ENCODE peak calls at places on chromosome 7, in nine cellular contexts. H, S, Y, L, Z, N, B, K and M are unnamed samples.

GRCh38 chr7:155299539-155300202 is 2.0 kb downstream of the INSIG1 start:
- DNase-seq in K (no peak), S (peak; percentile 24), B (no peak), L (no peak), N (no peak), Z (no peak), Y (no peak), H (no peak), M (no peak)

GRCh38 chr7:73436031-73436929 is 2.7 kb downstream of the FZD9 start:
- DNase-seq in S (peak; percentile 55), L (no peak), B (no peak), N (peak; percentile 54), Y (no peak), Z (no peak), K (no peak), H (no peak), M (no peak)

GRCh38 chr7:143487566-143487965 is 9.9 kb downstream of the TAS2R41 start:
- DNase-seq in Y (peak; percentile 59), K (no peak), Z (no peak), N (peak; percentile 8), L (peak; percentile 62), H (peak; percentile 59), S (no peak), B (peak; percentile 77), M (peak; percentile 76)

GRCh38 chr7:57579454-57579853 is 129.5 kb downstream of the ZNF716 start:
- DNase-seq in S (no peak), B (no peak), Z (no peak), Y (no peak), N (no peak), L (no peak), K (no peak), H (no peak), M (no peak)

GRCh38 chr7:106071999-106072714 is 40.0 kb downstream of the SYPL1 start:
- DNase-seq in N (peak; percentile 87), K (peak; percentile 62), S (peak; percentile 42), H (peak; percentile 53), Y (no peak), Z (no peak), L (no peak), B (no peak), M (peak; percentile 91)

GRCh38 chr7:96313940-96314339 is 8.0 kb downstream of the SLC25A13 start:
- DNase-seq in Y (no peak), L (no peak), Z (no peak), N (no peak), B (no peak), S (no peak), H (no peak), K (no peak), M (no peak)

GRCh38 chr7:116713918-116714317 is 41.9 kb downstream of the MET start:
- DNase-seq in S (peak; percentile 21), Z (no peak), Y (no peak), N (no peak), H (no peak), B (no peak), K (no peak), L (peak; percentile 88), M (no peak)

GRCh38 chr7:28980504-28981281 is 22.6 kb upstream of the TRIL start:
- DNase-seq in Z (no peak), L (peak; percentile 8), Y (no peak), H (no peak), B (no peak), N (no peak), K (no peak), S (peak; percentile 57), M (no peak)

GRCh38 chr7:129212596-129212995 is 12.2 kb upstream of the AHCYL2 start:
- DNase-seq in B (no peak), S (no peak), N (no peak), K (no peak), L (no peak), Y (no peak), Z (no peak), H (no peak), M (no peak)

GRCh38 chr7:118330373-118330772 is 105.9 kb downstream of the ANKRD7 start:
- DNase-seq in H (no peak), B (no peak), S (no peak), Z (no peak), N (no peak), L (no peak), K (no peak), Y (no peak), M (no peak)

GRCh38 chr7:108143658-108144420 is 13.7 kb upstream of the LAMB4 start:
- DNase-seq in S (no peak), L (no peak), N (no peak), H (no peak), B (no peak), Y (no peak), Z (no peak), K (no peak), M (no peak)
- TF ChIP-seq CTCF in S (no peak), L (no peak), N (no peak), H (no peak), B (no peak), Y (no peak), Z (no peak), K (no peak), M (no peak)

GRCh38 chr7:21910253-21910652 is 35.4 kb downstream of the CDCA7L start:
- DNase-seq in K (no peak), H (no peak), N (no peak), B (no peak), S (no peak), Z (no peak), L (no peak), Y (no peak), M (no peak)

GRCh38 chr7:21911341-21911875 is 34.3 kb downstream of the CDCA7L start:
- DNase-seq in H (no peak), S (peak; percentile 63), K (no peak), Y (no peak), B (no peak), N (no peak), L (peak; percentile 7), Z (no peak), M (no peak)

GRCh38 chr7:21914671-21915070 is 31.0 kb downstream of the CDCA7L start:
- DNase-seq in B (no peak), N (no peak), K (no peak), Z (no peak), S (no peak), H (no peak), Y (no peak), L (no peak), M (no peak)

GRCh38 chr7:21912931-21913780 is 32.5 kb downstream of the CDCA7L start:
- DNase-seq in S (no peak), L (no peak), B (no peak), K (no peak), Z (no peak), Y (no peak), N (no peak), H (no peak), M (no peak)

DNA sequence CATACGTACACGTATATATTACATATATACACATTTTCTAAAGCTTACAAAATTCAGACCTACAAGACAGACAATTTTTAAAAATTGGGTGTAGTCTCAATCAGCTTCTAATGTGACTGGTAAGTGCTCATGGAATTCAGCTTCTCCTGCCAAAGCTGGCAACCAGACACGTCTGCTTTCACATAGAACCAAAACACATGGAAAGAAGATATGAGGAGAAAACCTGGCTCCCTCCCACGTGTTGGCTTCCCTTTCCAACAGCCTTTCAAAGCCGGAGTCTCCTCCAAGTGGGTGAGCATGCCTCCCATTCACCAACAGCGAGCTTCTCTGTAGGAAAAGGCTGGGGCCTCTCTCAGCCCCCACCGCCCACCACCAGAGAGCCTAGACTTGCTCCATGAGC is 33.4 kb downstream of the CDCA7L start:
- DNase-seq in Z (no peak), K (no peak), H (no peak), N (no peak), L (peak; percentile 66), B (no peak), Y (peak; percentile 58), S (no peak), M (no peak)
- H3K36me3 ChIP-seq in Z (no peaks in the 10 kb centered on the region), K (no peaks in the 10 kb centered on the region), H (peaks cover 5% of the 10 kb centered on the region), N (no peaks in the 10 kb centered on the region), L (peaks cover 25% of the 10 kb centered on the region), B (no peaks in the 10 kb centered on the region), Y (peaks cover 24% of the 10 kb centered on the region), S (peaks cover 34% of the 10 kb centered on the region), M (no peaks in the 10 kb centered on the region)

DNA sequence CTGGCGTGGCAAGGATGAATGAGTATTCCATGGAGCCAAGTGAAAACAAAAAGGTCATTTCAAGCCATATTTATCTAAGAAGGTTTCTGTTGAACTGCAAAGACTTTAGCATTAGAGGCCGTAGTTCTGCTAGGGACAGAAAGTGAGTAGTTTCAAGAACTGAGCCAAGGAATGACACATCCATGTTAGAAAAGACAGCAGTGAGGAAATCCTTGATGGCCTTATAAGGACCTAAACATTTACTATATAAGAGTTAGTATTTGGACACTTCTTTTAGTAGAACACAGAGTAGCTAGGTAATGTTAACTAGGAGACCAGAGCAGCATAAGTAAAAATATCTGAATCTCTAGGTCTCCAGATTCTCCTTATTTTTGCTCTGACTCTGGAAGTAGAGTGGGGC is 329.8 kb upstream of the SEMA3D start:
- DNase-seq in S (no peak), Z (no peak), K (no peak), Y (no peak), L (peak; percentile 75), N (no peak), H (no peak), B (no peak), M (no peak)
- H3K27ac ChIP-seq in S (no peak overlapping the region), Z (no peak overlapping the region), K (no peak overlapping the region), Y (no peak overlapping the region), L (no peak overlapping the region), N (no peak overlapping the region), H (no peak overlapping the region), B (no peak overlapping the region), M (no peak overlapping the region)

DNA sequence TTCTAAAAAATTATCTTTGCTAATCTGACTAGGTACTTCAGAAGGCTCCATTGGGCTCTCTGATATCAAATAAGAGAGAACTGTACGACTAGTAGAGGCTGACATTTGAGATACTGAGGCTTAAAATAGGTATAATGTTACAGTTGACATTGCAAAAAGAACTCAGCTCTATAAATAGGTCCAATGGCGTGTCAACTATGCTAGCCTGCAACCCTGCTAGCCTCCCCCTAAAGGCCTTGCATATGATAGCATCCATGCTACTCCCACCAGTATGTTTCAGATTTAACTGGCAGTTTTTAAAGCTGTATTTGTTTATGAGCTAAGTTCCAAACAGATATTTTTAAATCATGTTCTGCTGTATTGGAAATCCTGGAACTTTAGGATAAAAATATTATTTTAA is at the start of gene PPP1R3A:
- DNase-seq in Z (no peak), S (no peak), H (no peak), Y (no peak), B (no peak), L (peak; percentile 11), K (no peak), N (no peak), M (no peak)
- TF ChIP-seq CTCF in Z (no peak), S (no peak), H (no peak), Y (peak; percentile 53), B (no peak), L (no peak), K (no peak), N (no peak), M (no peak)

GRCh38 chr7:32871624-32872371 is 19.8 kb downstream of the KBTBD2 start:
- DNase-seq in B (no peak), Y (peak; percentile 25), L (no peak), N (no peak), S (no peak), H (no peak), Z (no peak), K (no peak), M (no peak)
- H3K36me3 ChIP-seq in B (peaks cover 29% of the 10 kb centered on the region), Y (peaks cover 67% of the 10 kb centered on the region), L (peaks cover 30% of the 10 kb centered on the region), N (peaks cover 13% of the 10 kb centered on the region), S (peaks cover 32% of the 10 kb centered on the region), H (peaks cover 54% of the 10 kb centered on the region), Z (peaks cover 15% of the 10 kb centered on the region), K (no peaks in the 10 kb centered on the region), M (no peaks in the 10 kb centered on the region)